ENCODE peak calls at places on chromosome 7, in four cellular contexts. F, G, J and R are unnamed samples. For H3K4me1, the result is how much of the 10 kb centered on the place peaks cover.

GRCh38 chr7:38335490-38336135 is 62.2 kb upstream of the TARP start:
- DNase-seq in F (peak), G (peak), J (peak), R (peak)

GRCh38 chr7:110531186-110531585 is 559.7 kb upstream of the LRRN3 start:
- DNase-seq in F (no peak), G (no peak), J (no peak), R (no peak)

GRCh38 chr7:70093496-70093895 is 495.2 kb downstream of the AUTS2 start:
- DNase-seq in F (no peak), G (no peak), J (no peak), R (no peak)

GRCh38 chr7:153576096-153576495 is 476.1 kb upstream of the DPP6 start:
- DNase-seq in F (no peak), G (no peak), J (no peak), R (no peak)

GRCh38 chr7:116236020-116236630 is 25.8 kb downstream of the TES start:
- DNase-seq in F (peak), G (no peak), J (no peak), R (peak)

GRCh38 chr7:42237162-42237821 is at the start of gene GLI3:
- DNase-seq in F (peak), G (peak), J (peak), R (peak)

GRCh38 chr7:55622241-55622835 is 50.0 kb upstream of the VOPP1 start:
- DNase-seq in F (no peak), G (no peak), J (no peak), R (no peak)

GRCh38 chr7:81484266-81484665 is 285.6 kb downstream of the HGF start:
- DNase-seq in F (no peak), G (no peak), J (peak), R (peak)

GRCh38 chr7:93935112-93935511 is 13.6 kb downstream of the GNG11 start:
- DNase-seq in F (no peak), G (no peak), J (no peak), R (no peak)

GRCh38 chr7:11613292-11613930 is 218.6 kb downstream of the THSD7A start:
- DNase-seq in F (no peak), G (no peak), J (no peak), R (no peak)

GRCh38 chr7:149414745-149415390 is 46.0 kb downstream of the ZNF777 start:
- DNase-seq in F (peak), G (peak), J (peak), R (peak)

GRCh38 chr7:150937848-150938561 is 40.1 kb downstream of the KCNH2 start:
- DNase-seq in F (no peak), G (no peak), J (no peak), R (no peak)

GRCh38 chr7:114243646-114244045 is 171.0 kb upstream of the FOXP2 start:
- DNase-seq in F (no peak), G (no peak), J (no peak), R (no peak)

GRCh38 chr7:2974093-2974819 is 69.4 kb downstream of the CARD11 start:
- DNase-seq in F (no peak), G (no peak), J (peak), R (no peak)

GRCh38 chr7:111082351-111082750 is 8.6 kb upstream of the LRRN3 start:
- DNase-seq in F (no peak), G (no peak), J (no peak), R (no peak)

GRCh38 chr7:122316467-122317394 is 12.2 kb upstream of the FEZF1 start:
- DNase-seq in F (peak), G (no peak), J (no peak), R (no peak)

GRCh38 chr7:108247646-108248045 is 117.5 kb upstream of the LAMB4 start:
- DNase-seq in F (no peak), G (no peak), J (no peak), R (no peak)

GRCh38 chr7:157152391-157152937 is 13.7 kb downstream of the UBE3C start:
- DNase-seq in F (no peak), G (no peak), J (no peak), R (no peak)

GRCh38 chr7:43119371-43120069 is 7.1 kb downstream of the HECW1 start:
- DNase-seq in F (no peak), G (no peak), J (no peak), R (no peak)

DNA sequence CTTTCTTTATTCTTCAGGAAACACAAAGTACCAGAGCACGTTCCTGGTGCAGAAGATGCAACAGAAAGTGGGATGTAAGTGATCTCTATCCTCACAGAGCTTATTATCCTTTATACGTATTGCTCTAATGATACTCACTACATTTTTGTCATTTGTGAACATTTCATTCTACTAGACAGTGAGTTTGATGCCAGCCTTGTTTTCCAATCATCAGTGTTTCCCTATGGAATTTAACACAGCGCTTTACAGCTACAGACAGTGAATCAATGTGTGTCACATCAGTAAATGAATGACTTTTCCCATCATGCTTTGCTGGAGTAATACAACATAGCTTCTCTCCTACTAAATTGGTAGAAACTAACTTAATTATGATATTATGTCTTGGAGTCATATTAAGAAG is 175.5 kb downstream of the SDHAF3 start:
- DNase-seq in F (no peak), G (no peak), J (no peak), R (no peak)
- H3K4me1 ChIP-seq in F (under half), G (under half), J (under half), R (under half)

DNA sequence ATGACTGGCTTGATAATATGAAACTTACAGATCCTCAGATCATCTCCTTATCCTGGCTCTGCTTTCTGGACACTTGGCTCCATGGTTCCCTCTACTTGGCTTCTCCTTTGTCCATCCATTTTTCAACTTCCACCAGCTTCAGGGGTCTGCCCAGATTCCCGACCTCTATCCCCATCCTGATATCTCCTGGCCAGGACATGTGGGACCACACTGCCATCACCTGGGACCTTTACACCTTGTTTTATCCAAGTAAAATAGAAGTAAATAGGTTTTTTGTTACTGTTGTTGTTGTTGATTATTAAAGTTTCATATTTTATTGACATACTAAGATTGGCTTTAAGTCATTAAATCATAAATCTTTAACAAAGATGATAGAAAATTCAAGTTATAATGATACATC is 111.7 kb upstream of the AHR start:
- DNase-seq in F (no peak), G (no peak), J (no peak), R (no peak)
- H3K4me1 ChIP-seq in F (under half), G (under half), J (under half), R (under half)

DNA sequence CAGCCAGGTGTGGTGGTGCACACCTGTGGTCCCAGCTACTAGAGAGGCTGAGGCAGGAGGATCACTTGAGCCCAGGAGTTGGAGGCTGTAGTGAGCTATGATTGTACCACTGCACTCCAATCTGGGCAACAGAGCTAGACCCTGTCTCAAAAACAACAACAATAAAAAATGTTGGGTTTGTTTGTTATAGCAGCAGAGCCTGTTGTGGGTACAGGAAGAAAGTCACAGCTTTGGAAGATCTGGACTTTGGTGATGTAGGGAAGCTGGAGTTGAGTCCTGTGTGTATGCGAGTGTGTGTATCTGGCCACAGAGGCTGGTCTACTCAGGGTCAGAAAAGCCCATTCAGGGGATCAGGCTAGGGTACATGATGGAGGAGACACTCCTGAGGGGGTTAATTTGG is 3.9 kb downstream of the GRID2IP start:
- DNase-seq in F (no peak), G (no peak), J (no peak), R (no peak)
- H3K4me1 ChIP-seq in F (under half), G (under half), J (under half), R (under half)

GRCh38 chr7:31688347-31688746 is 1.3 kb downstream of the PPP1R17 start:
- DNase-seq in F (no peak), G (no peak), J (no peak), R (no peak)
- H3K4me1 ChIP-seq in F (under half), G (under half), J (under half), R (under half)

GRCh38 chr7:152342796-152343195 is 93.0 kb downstream of the KMT2C start:
- DNase-seq in F (no peak), G (no peak), J (no peak), R (no peak)
- H3K4me1 ChIP-seq in F (under half), G (under half), J (under half), R (under half)